ENCODE peak calls at places on chromosomes 2 and 18, in eight cellular contexts. S is foreskin melanocyte; Q is fibroblast of mammary gland; W is anterior cingulate cortex; X is adrenal gland; B is uterus; C is brain pericyte; P is activated CD8-positive, alpha-beta memory T cell treated with anti-CD3 and anti-CD28 coated beads for 24 hours. D is an unnamed sample.

GRCh38 chr2:66574701-66575624 is 140.0 kb downstream of the MEIS1 start:
- DNase-seq in C (no peak), Q (peak; percentile 86), W (peak; percentile 61), X (peak; percentile 85), P (no peak), B (peak; percentile 83), S (peak; percentile 56), D (no peak)

GRCh38 chr2:73730810-73731209 is 6.3 kb downstream of the TPRKB start:
- DNase-seq in Q (no peak), X (no peak), W (no peak), S (no peak), P (no peak), B (no peak), C (no peak), D (no peak)

GRCh38 chr2:204436267-204436666 is 109.0 kb upstream of the PARD3B start:
- DNase-seq in W (no peak), S (no peak), C (no peak), B (no peak), X (no peak), P (no peak), Q (no peak), D (no peak)

GRCh38 chr2:241948901-241949735 is 79.6 kb downstream of the RTP5 start:
- DNase-seq in B (no peak), C (no peak), Q (no peak), S (no peak), X (no peak), W (no peak), P (no peak), D (no peak)

GRCh38 chr2:105396254-105397024 is 2.4 kb downstream of the FHL2 start:
- DNase-seq in Q (peak; percentile 100), B (no peak), C (no peak), W (no peak), S (peak; percentile 99), P (no peak), X (peak; percentile 82), D (peak; percentile 80)

GRCh38 chr2:69667805-69668382 is 24.4 kb upstream of the AAK1 start:
- DNase-seq in B (no peak), W (no peak), C (no peak), P (no peak), Q (peak; percentile 29), S (no peak), X (no peak), D (no peak)

GRCh38 chr2:173997269-173997668 is 32.1 kb upstream of the SP3 start:
- DNase-seq in W (peak; percentile 21), S (no peak), X (peak; percentile 49), B (peak; percentile 85), Q (peak; percentile 79), C (no peak), P (no peak), D (peak; percentile 94)

GRCh38 chr18:26843760-26844159 is 21.7 kb downstream of the AQP4 start:
- DNase-seq in C (no peak), Q (no peak), B (no peak), X (no peak), S (no peak), W (no peak), P (no peak), D (no peak)

GRCh38 chr2:8677646-8678592 is 3.9 kb upstream of the ID2 start:
- DNase-seq in W (no peak), X (peak; percentile 51), B (peak; percentile 56), S (peak; percentile 49), C (no peak), Q (peak; percentile 44), P (peak; percentile 73), D (peak; percentile 91)

GRCh38 chr2:222903234-222904220 is 42.7 kb downstream of the ACSL3 start:
- DNase-seq in C (no peak), X (peak; percentile 27), Q (peak; percentile 71), W (peak; percentile 4), B (no peak), S (peak; percentile 48), P (no peak), D (peak; percentile 27)

GRCh38 chr18:49074505-49074904 is 123.7 kb upstream of the SMAD7 start:
- DNase-seq in S (no peak), X (no peak), W (no peak), B (no peak), Q (no peak), C (no peak), P (no peak), D (no peak)

GRCh38 chr18:24631238-24632025 is 171.0 kb downstream of the HRH4 start:
- DNase-seq in C (no peak), P (no peak), B (no peak), Q (peak; percentile 14), W (no peak), X (no peak), S (no peak), D (no peak)

GRCh38 chr2:228433706-228434105 is 252.2 kb upstream of the SPHKAP start:
- DNase-seq in C (no peak), S (no peak), X (no peak), Q (no peak), W (no peak), P (no peak), B (no peak), D (no peak)

GRCh38 chr2:109066917-109067828 is 61.8 kb upstream of the SH3RF3 start:
- DNase-seq in X (no peak), S (no peak), W (no peak), P (peak; percentile 47), B (no peak), Q (no peak), C (no peak), D (peak; percentile 49)

GRCh38 chr2:205721057-205721767 is 38.9 kb downstream of the NRP2 start:
- DNase-seq in W (no peak), X (no peak), B (no peak), Q (no peak), P (no peak), S (peak; percentile 63), C (no peak), D (no peak)

GRCh38 chr2:65425276-65425675 is 7.1 kb downstream of the SPRED2 start:
- DNase-seq in P (no peak), B (no peak), S (no peak), X (no peak), C (no peak), W (no peak), Q (no peak), D (no peak)

GRCh38 chr2:57075226-57075625 is 891.4 kb downstream of the CCDC85A start:
- DNase-seq in B (no peak), X (no peak), C (no peak), S (no peak), W (no peak), P (no peak), Q (no peak), D (no peak)

GRCh38 chr2:238927746-238928519 is 80.0 kb downstream of the TWIST2 start:
- DNase-seq in X (no peak), S (no peak), B (peak; percentile 15), P (no peak), C (no peak), Q (no peak), W (no peak), D (no peak)

GRCh38 chr2:20490300-20491181 is 43.7 kb downstream of the RHOB start:
- DNase-seq in X (no peak), B (peak; percentile 89), W (peak; percentile 15), S (no peak), C (peak; percentile 39), Q (peak; percentile 97), P (no peak), D (peak; percentile 73)

GRCh38 chr2:68715353-68716041 is 19.1 kb upstream of the ARHGAP25 start:
- DNase-seq in X (peak; percentile 64), W (peak; percentile 8), C (peak; percentile 5), P (peak; percentile 75), Q (peak; percentile 56), B (peak; percentile 33), S (no peak), D (no peak)

GRCh38 chr2:188291617-188292445 is at the start of gene GULP1:
- DNase-seq in P (peak; percentile 55), X (peak; percentile 80), Q (peak; percentile 71), S (peak; percentile 72), C (peak; percentile 39), B (peak; percentile 80), W (peak; percentile 57), D (peak; percentile 93)

GRCh38 chr2:120579916-120580685 is 155.6 kb upstream of the GLI2 start:
- DNase-seq in X (no peak), P (no peak), S (no peak), W (no peak), C (no peak), Q (no peak), B (no peak), D (no peak)

GRCh38 chr2:65545818-65546217 is 113.4 kb upstream of the SPRED2 start:
- DNase-seq in C (no peak), Q (peak; percentile 67), X (no peak), S (peak; percentile 17), P (no peak), W (no peak), B (no peak), D (no peak)

GRCh38 chr2:66439291-66440010 is 4.5 kb downstream of the MEIS1 start:
- DNase-seq in C (no peak), Q (peak; percentile 39), B (no peak), W (no peak), P (no peak), S (no peak), X (no peak), D (no peak)

GRCh38 chr18:13376841-13377351 is 158.3 kb downstream of the LDLRAD4 start:
- DNase-seq in Q (no peak), X (no peak), S (no peak), W (no peak), C (no peak), P (peak; percentile 86), B (no peak), D (no peak)

GRCh38 chr18:36688020-36688965 is 140.5 kb downstream of the TPGS2 start:
- DNase-seq in P (peak; percentile 65), X (peak; percentile 70), Q (peak; percentile 75), S (peak; percentile 68), C (no peak), B (peak; percentile 52), W (peak; percentile 33), D (peak; percentile 89)

GRCh38 chr2:237866119-237866621 is 6.7 kb downstream of the RAMP1 start:
- DNase-seq in B (no peak), W (no peak), P (no peak), Q (peak; percentile 48), X (no peak), S (no peak), C (no peak), D (no peak)

GRCh38 chr2:20444993-20445910 is 1.6 kb upstream of the RHOB start:
- DNase-seq in X (no peak), B (no peak), C (no peak), P (no peak), Q (no peak), W (no peak), S (no peak), D (peak; percentile 86)

GRCh38 chr2:27133905-27134780 is at the start of gene PREB:
- DNase-seq in W (peak; percentile 95), Q (peak; percentile 92), B (peak; percentile 98), P (peak; percentile 100), C (peak; percentile 91), S (peak; percentile 93), X (peak; percentile 98), D (peak; percentile 99)

GRCh38 chr2:151238527-151239487 is 22.9 kb downstream of the RBM43 start:
- DNase-seq in S (peak; percentile 57), W (peak; percentile 22), Q (peak; percentile 88), P (no peak), B (peak; percentile 53), X (peak; percentile 47), C (peak; percentile 40), D (no peak)

GRCh38 chr18:78769502-78770113 is 210.0 kb upstream of the SALL3 start:
- DNase-seq in S (no peak), B (no peak), P (peak; percentile 41), X (no peak), Q (no peak), W (no peak), C (no peak), D (peak; percentile 80)

GRCh38 chr2:38398739-38399138 is 21.7 kb upstream of the ATL2 start:
- DNase-seq in Q (no peak), C (no peak), W (no peak), B (no peak), P (no peak), X (no peak), S (no peak), D (no peak)

GRCh38 chr2:239306274-239307220 is 94.3 kb downstream of the HDAC4 start:
- DNase-seq in B (peak; percentile 13), X (no peak), P (no peak), C (no peak), Q (no peak), W (no peak), S (no peak), D (peak; percentile 80)

GRCh38 chr18:11518788-11519685 is 90.4 kb upstream of the SLC35G4 start:
- DNase-seq in Q (peak; percentile 54), S (peak; percentile 45), B (no peak), W (peak; percentile 5), X (peak; percentile 42), C (no peak), P (peak; percentile 63), D (no peak)

D was measured in lower leg skin.